ENCODE peak calls at places on chromosomes 3 and 15, in four cellular contexts. One of them, this sample, is unnamed.

GRCh38 chr3:187739561-187740445 is 5.5 kb downstream of the BCL6 start:
- DNase-seq in AG09319: no peak
- DNase-seq in brain microvascular endothelial cell: peak
- DNase-seq in bronchial epithelial cell: peak
- DNase-seq in this sample: peak

GRCh38 chr3:170848294-170848917 is 21.6 kb downstream of the RPL22L1 start:
- DNase-seq in AG09319: no peak
- DNase-seq in bronchial epithelial cell: peak
- DNase-seq in brain microvascular endothelial cell: no peak
- DNase-seq in this sample: peak

GRCh38 chr3:174253221-174253620 is 605.9 kb upstream of the NAALADL2 start:
- DNase-seq in AG09319: no peak
- DNase-seq in bronchial epithelial cell: no peak
- DNase-seq in brain microvascular endothelial cell: no peak
- DNase-seq in this sample: no peak

GRCh38 chr3:127822166-127822835 is at the start of gene MGLL:
- DNase-seq in AG09319: no peak
- DNase-seq in brain microvascular endothelial cell: peak
- DNase-seq in bronchial epithelial cell: peak
- DNase-seq in this sample: no peak

GRCh38 chr3:43178891-43179366 is 73.0 kb upstream of the POMGNT2 start:
- DNase-seq in bronchial epithelial cell: peak
- DNase-seq in AG09319: no peak
- DNase-seq in brain microvascular endothelial cell: peak
- DNase-seq in this sample: no peak

GRCh38 chr3:167032267-167032876 is 347.7 kb downstream of the ZBBX start:
- DNase-seq in bronchial epithelial cell: peak
- DNase-seq in AG09319: no peak
- DNase-seq in brain microvascular endothelial cell: peak
- DNase-seq in this sample: no peak

GRCh38 chr3:29759021-29759359 is 478.1 kb downstream of the RBMS3 start:
- DNase-seq in bronchial epithelial cell: no peak
- DNase-seq in brain microvascular endothelial cell: peak
- DNase-seq in AG09319: no peak
- DNase-seq in this sample: no peak

GRCh38 chr3:17836092-17836491 is 93.7 kb upstream of the TBC1D5 start:
- DNase-seq in AG09319: no peak
- DNase-seq in bronchial epithelial cell: no peak
- DNase-seq in brain microvascular endothelial cell: no peak
- DNase-seq in this sample: no peak

GRCh38 chr3:149080699-149081091 is 5.6 kb downstream of the HLTF start:
- DNase-seq in bronchial epithelial cell: peak
- DNase-seq in AG09319: no peak
- DNase-seq in brain microvascular endothelial cell: peak
- DNase-seq in this sample: no peak

GRCh38 chr3:112778298-112779008 is 68.2 kb downstream of the CD200R1L start:
- DNase-seq in AG09319: no peak
- DNase-seq in brain microvascular endothelial cell: peak
- DNase-seq in bronchial epithelial cell: peak
- DNase-seq in this sample: no peak

GRCh38 chr3:128950223-128950938 is 43.5 kb downstream of the CFAP92 start:
- DNase-seq in brain microvascular endothelial cell: peak
- DNase-seq in bronchial epithelial cell: peak
- DNase-seq in AG09319: no peak
- DNase-seq in this sample: no peak
- TF ChIP-seq CTCF in brain microvascular endothelial cell: peak
- TF ChIP-seq CTCF in bronchial epithelial cell: no peak
- TF ChIP-seq CTCF in AG09319: peak
- TF ChIP-seq CTCF in this sample: no peak

GRCh38 chr3:71681224-71681668 is 44.0 kb downstream of the EIF4E3 start:
- DNase-seq in bronchial epithelial cell: peak
- DNase-seq in AG09319: no peak
- DNase-seq in brain microvascular endothelial cell: peak
- DNase-seq in this sample: no peak
- TF ChIP-seq CTCF in bronchial epithelial cell: peak
- TF ChIP-seq CTCF in AG09319: peak
- TF ChIP-seq CTCF in brain microvascular endothelial cell: peak
- TF ChIP-seq CTCF in this sample: peak

DNA sequence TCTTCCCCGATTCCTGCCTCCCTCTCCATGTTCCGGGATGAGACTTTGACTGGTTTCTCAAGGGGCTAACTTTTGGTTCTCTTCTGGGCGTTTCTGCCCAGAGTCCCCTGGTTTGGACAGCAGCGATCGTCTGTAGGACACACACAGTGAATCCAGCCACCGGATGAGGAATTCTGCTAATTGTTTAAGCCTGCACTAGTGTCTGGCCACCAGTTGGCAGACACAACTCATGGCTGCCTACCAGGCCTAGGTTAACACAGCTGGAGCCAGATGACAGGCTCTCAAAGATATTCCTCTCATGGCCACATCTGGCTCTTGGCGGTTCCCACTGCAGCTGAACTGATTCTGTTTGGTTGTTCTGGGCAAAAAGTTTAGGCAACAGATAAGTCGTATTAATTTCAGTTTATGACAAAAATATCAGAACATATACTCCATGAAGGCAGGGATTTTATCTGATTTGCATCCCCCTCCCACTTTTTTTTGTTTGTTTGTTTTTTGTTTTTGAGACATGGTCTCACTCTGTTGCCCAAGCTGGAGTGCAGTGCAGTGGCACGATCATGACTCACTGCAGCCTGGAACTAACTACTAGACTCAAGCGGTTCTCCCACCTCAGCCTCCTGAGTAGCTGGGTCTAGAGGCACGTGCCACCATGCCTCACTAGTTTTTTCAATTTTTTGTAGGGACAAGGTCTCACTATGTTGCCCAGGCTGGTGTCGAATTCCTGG is 272.8 kb downstream of the FOXP1 start:
- DNase-seq in bronchial epithelial cell: no peak
- DNase-seq in brain microvascular endothelial cell: peak
- DNase-seq in AG09319: peak
- DNase-seq in this sample: no peak
- TF ChIP-seq CTCF in bronchial epithelial cell: no peak
- TF ChIP-seq CTCF in brain microvascular endothelial cell: peak
- TF ChIP-seq CTCF in AG09319: peak
- TF ChIP-seq CTCF in this sample: no peak

GRCh38 chr15:41581110-41581509 is 22.1 kb downstream of the TYRO3 start:
- DNase-seq in AG09319: no peak
- DNase-seq in bronchial epithelial cell: peak
- DNase-seq in brain microvascular endothelial cell: no peak
- DNase-seq in this sample: peak
- TF ChIP-seq CTCF in AG09319: no peak
- TF ChIP-seq CTCF in bronchial epithelial cell: peak
- TF ChIP-seq CTCF in brain microvascular endothelial cell: peak
- TF ChIP-seq CTCF in this sample: peak

GRCh38 chr15:90598053-90598577 is 68.4 kb downstream of the CRTC3 start:
- DNase-seq in brain microvascular endothelial cell: no peak
- DNase-seq in AG09319: no peak
- DNase-seq in bronchial epithelial cell: no peak
- DNase-seq in this sample: peak
- TF ChIP-seq CTCF in brain microvascular endothelial cell: no peak
- TF ChIP-seq CTCF in AG09319: no peak
- TF ChIP-seq CTCF in bronchial epithelial cell: no peak
- TF ChIP-seq CTCF in this sample: peak

GRCh38 chr3:10707089-10707983 is 108.7 kb upstream of the SLC6A11 start:
- DNase-seq in bronchial epithelial cell: no peak
- DNase-seq in AG09319: no peak
- DNase-seq in brain microvascular endothelial cell: no peak
- DNase-seq in this sample: peak
- TF ChIP-seq CTCF in bronchial epithelial cell: no peak
- TF ChIP-seq CTCF in AG09319: no peak
- TF ChIP-seq CTCF in brain microvascular endothelial cell: no peak
- TF ChIP-seq CTCF in this sample: no peak

GRCh38 chr15:70293138-70293537 is 195.4 kb upstream of the TLE3 start:
- DNase-seq in AG09319: no peak
- DNase-seq in brain microvascular endothelial cell: no peak
- DNase-seq in bronchial epithelial cell: no peak
- DNase-seq in this sample: no peak
- TF ChIP-seq CTCF in AG09319: no peak
- TF ChIP-seq CTCF in brain microvascular endothelial cell: no peak
- TF ChIP-seq CTCF in bronchial epithelial cell: no peak
- TF ChIP-seq CTCF in this sample: no peak